ENCODE peak calls at places on chromosomes 16 and 17, in six cellular contexts. L is GM12865, H is fibroblast of pulmonary artery, K is lung, M is uterus, O is fibroblast of the aortic adventitia. A is an unnamed sample.

GRCh38 chr16:19375561-19376158 is 42.0 kb upstream of the TMC5 start:
- DNase-seq in M (peak; percentile 21), H (peak; percentile 75), L (peak; percentile 64), O (peak; percentile 76), K (no peak), A (peak; percentile 71)

GRCh38 chr16:57628782-57629181 is 352 bp downstream of the ADGRG1 start:
- DNase-seq in M (no peak), K (no peak), L (no peak), O (no peak), H (no peak), A (no peak)

GRCh38 chr17:66276328-66276937 is 26.0 kb upstream of the PRKCA start:
- DNase-seq in M (no peak), K (no peak), L (no peak), O (peak; percentile 87), H (peak; percentile 54), A (peak; percentile 51)

GRCh38 chr17:4711671-4712111 is 1.3 kb downstream of the ARRB2 start:
- DNase-seq in O (no peak), M (no peak), K (peak; percentile 53), H (no peak), L (no peak), A (no peak)

GRCh38 chr17:55601874-55602364 is 90.7 kb upstream of the SMIM36 start:
- DNase-seq in H (peak; percentile 75), O (peak; percentile 87), L (peak; percentile 69), M (no peak), K (no peak), A (peak; percentile 74)

GRCh38 chr17:33657181-33657580 is 364.1 kb upstream of the ASIC2 start:
- DNase-seq in K (no peak), O (no peak), M (no peak), L (no peak), H (no peak), A (no peak)

GRCh38 chr16:14097182-14097951 is 26.2 kb downstream of the MRTFB start:
- DNase-seq in M (no peak), H (no peak), L (no peak), K (peak; percentile 45), O (no peak), A (no peak)

GRCh38 chr16:57882797-57883196 is 80.5 kb upstream of the KIFC3 start:
- DNase-seq in H (no peak), M (no peak), L (no peak), K (no peak), O (peak; percentile 42), A (peak; percentile 67)

GRCh38 chr16:67641779-67642708 is 2.9 kb upstream of the CARMIL2 start:
- DNase-seq in L (no peak), O (peak; percentile 67), M (no peak), K (peak; percentile 74), H (peak; percentile 47), A (peak; percentile 80)

GRCh38 chr17:18182978-18183333 is 672 bp upstream of the ALKBH5 start:
- DNase-seq in H (peak; percentile 86), K (peak; percentile 90), O (no peak), L (peak; percentile 90), M (peak; percentile 86), A (no peak)

GRCh38 chr16:85898521-85899442 is at the start of gene IRF8:
- DNase-seq in O (no peak), L (peak; percentile 95), K (peak; percentile 68), H (peak; percentile 57), M (no peak), A (peak; percentile 52)

GRCh38 chr17:48878920-48879898 is 13.4 kb upstream of the ATP5MC1 start:
- DNase-seq in H (peak; percentile 83), M (peak; percentile 54), L (peak; percentile 82), O (peak; percentile 77), K (peak; percentile 53), A (peak; percentile 81)

GRCh38 chr16:1007284-1007850 is 25.8 kb downstream of the SOX8 start:
- DNase-seq in O (no peak), K (no peak), M (no peak), H (no peak), L (no peak), A (no peak)

GRCh38 chr17:53680745-53681144 is 142.0 kb upstream of the KIF2B start:
- DNase-seq in M (no peak), H (no peak), L (no peak), K (no peak), O (no peak), A (no peak)

GRCh38 chr16:57365826-57366536 is 6.3 kb upstream of the CX3CL1 start:
- DNase-seq in L (no peak), O (no peak), M (no peak), H (no peak), K (no peak), A (no peak)

GRCh38 chr16:143047-143446 is 4.6 kb upstream of the NPRL3 start:
- DNase-seq in L (no peak), O (no peak), K (no peak), M (no peak), H (no peak), A (no peak)

GRCh38 chr16:78639775-78640174 is 540.3 kb downstream of the WWOX start:
- DNase-seq in L (peak; percentile 1), O (no peak), K (no peak), H (no peak), M (no peak), A (no peak)

GRCh38 chr16:19829844-19830703 is 54.6 kb downstream of the GPRC5B start:
- DNase-seq in L (no peak), M (no peak), H (no peak), O (no peak), K (no peak), A (no peak)

GRCh38 chr17:2054262-2054739 is 602 bp upstream of the HIC1 start:
- DNase-seq in M (peak; percentile 74), O (peak; percentile 55), K (no peak), H (peak; percentile 56), L (no peak), A (peak; percentile 52)

GRCh38 chr17:45651145-45651713 is 132.9 kb upstream of the CRHR1 start:
- DNase-seq in H (no peak), O (no peak), L (no peak), K (no peak), M (no peak), A (no peak)

GRCh38 chr16:4924593-4925378 is 12.2 kb downstream of the PPL start:
- DNase-seq in M (no peak), K (peak; percentile 89), O (no peak), L (no peak), H (no peak), A (no peak)

GRCh38 chr17:42577140-42577531 is 393 bp downstream of the PSMC3IP start:
- DNase-seq in H (no peak), O (no peak), L (peak; percentile 35), M (no peak), K (no peak), A (no peak)

GRCh38 chr16:86355951-86356350 is 154.4 kb upstream of the FOXF1 start:
- DNase-seq in O (no peak), M (no peak), H (no peak), L (no peak), K (no peak), A (no peak)

GRCh38 chr16:8998114-8998513 is 34.4 kb upstream of the USP7 start:
- DNase-seq in L (no peak), M (no peak), H (peak; percentile 47), O (peak; percentile 56), K (no peak), A (peak; percentile 73)

GRCh38 chr17:37067555-37068111 is 118.9 kb downstream of the AATF start:
- DNase-seq in K (peak; percentile 32), O (peak; percentile 58), H (peak; percentile 78), M (no peak), L (no peak), A (peak; percentile 85)

GRCh38 chr17:14329900-14330491 is 29.1 kb downstream of the HS3ST3B1 start:
- DNase-seq in K (no peak), M (no peak), O (no peak), H (no peak), L (no peak), A (no peak)

GRCh38 chr16:77974883-77975282 is 47.5 kb upstream of the CLEC3A start:
- DNase-seq in H (no peak), M (no peak), L (peak; percentile 21), O (no peak), K (no peak), A (no peak)

GRCh38 chr16:57041182-57042156 is 50.9 kb upstream of the CPNE2 start:
- DNase-seq in K (no peak), H (no peak), O (no peak), L (peak; percentile 89), M (no peak), A (no peak)

GRCh38 chr16:89035013-89035697 is 58.1 kb upstream of the CBFA2T3 start:
- DNase-seq in M (no peak), O (no peak), K (no peak), L (no peak), H (no peak), A (no peak)

GRCh38 chr17:61409301-61410099 is 9.9 kb downstream of the TBX2 start:
- DNase-seq in L (peak; percentile 58), K (no peak), O (peak; percentile 73), H (peak; percentile 63), M (peak; percentile 61), A (peak; percentile 79)

GRCh38 chr17:28576758-28577465 is at the start of gene ALDOC:
- DNase-seq in O (peak; percentile 84), H (peak; percentile 91), L (peak; percentile 98), M (peak; percentile 96), K (peak; percentile 97), A (peak; percentile 96)
- TF ChIP-seq CTCF in O (no peak), H (no peak), L (no peak), M (no peak), K (no peak), A (no peak)

GRCh38 chr17:7836596-7837374 is 2.8 kb downstream of the KDM6B start:
- DNase-seq in K (peak; percentile 95), L (peak; percentile 93), H (peak; percentile 98), O (peak; percentile 96), M (peak; percentile 96), A (peak; percentile 100)
- H3K4me3 ChIP-seq in K (peak overlapping the region; percentile 62), L (peak overlapping the region; percentile 96), H (peak overlapping the region; percentile 69), O (peak overlapping the region; percentile 87), M (peak overlapping the region; percentile 76), A (peak overlapping the region; percentile 90)

DNA sequence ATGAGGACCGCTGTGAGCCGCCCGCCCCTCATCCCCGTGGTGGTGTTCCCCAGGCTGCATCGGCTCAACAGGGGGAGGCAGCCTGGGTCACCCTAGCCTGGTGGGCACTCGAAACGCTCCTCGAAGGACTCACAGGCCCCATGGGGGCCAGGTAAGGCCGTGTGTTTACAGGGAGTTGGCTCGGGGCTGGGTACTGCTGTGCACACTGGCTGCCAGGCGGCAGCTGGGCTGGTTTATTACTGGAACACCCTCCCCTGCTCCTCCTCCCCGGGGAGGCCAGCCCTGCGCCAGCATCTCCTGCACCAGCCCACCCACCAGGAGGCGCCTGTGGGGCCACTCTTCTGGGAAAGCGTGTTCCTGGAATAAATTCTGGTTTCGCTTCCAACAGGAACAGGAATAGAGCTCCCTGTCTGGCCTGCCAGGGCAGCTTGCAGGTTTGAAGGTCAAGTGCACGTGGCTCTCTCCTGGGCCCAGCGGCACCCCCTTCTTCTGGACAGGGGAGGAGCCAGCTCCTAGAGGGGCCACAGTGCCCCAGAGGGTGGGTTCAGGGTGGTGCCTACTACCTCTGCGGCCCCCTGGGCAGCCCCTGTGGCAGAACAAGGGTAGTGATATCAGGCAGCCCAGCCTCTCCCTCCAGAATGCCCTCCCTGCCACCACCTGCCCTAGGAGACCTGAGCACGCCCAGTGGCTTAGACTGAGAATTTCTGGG is 11.3 kb downstream of the MCRIP1 start:
- DNase-seq in O (peak; percentile 55), K (peak; percentile 91), M (peak; percentile 58), L (no peak), H (peak; percentile 48), A (peak; percentile 56)
- TF ChIP-seq CTCF in O (peak; percentile 58), K (peak; percentile 40), M (peak; percentile 61), L (no peak), H (peak; percentile 39), A (peak; percentile 59)

DNA sequence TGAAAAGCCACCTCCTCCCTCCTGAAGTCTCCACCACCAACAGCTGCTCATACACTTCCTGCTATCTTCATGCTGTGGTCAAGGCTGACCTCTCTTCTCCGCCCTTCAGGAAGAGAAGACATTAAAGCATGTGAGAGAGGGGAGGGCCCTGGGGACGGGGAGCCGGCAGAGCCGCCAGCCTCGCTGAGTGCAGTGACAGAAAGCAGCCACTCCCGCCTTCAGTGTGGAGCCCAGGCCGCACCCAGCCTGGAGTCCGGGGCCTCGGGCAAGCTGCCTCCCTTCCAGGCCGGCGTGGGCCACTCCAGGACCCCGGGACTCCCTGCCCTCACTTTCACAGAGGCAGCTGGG is 94.7 kb upstream of the TNRC6C start:
- DNase-seq in L (peak; percentile 51), K (no peak), H (no peak), M (no peak), O (peak; percentile 48), A (no peak)
- H3K4me3 ChIP-seq in L (no peak overlapping the region), K (no peak overlapping the region), H (no peak overlapping the region), M (no peak overlapping the region), O (no peak overlapping the region), A (no peak overlapping the region)